ENCODE peak calls at places on chromosomes 5 and 9, in four cellular contexts. V is fibroblast of lung; E is NCI-H2029 treated with DMSO at 0.1 percent for 48 hours; B is stimulated activated CD8-positive, alpha-beta memory T cell treated with anti-CD3 and anti-CD28 coated beads, Interleukin-2, amount 100 ng/mL, for 48 hours. S is an unnamed sample.

GRCh38 chr5:146013761-146014160 is 77.4 kb downstream of the SH3RF2 start:
- DNase-seq in V (no peak), E (no peak), B (no peak), S (no peak)

GRCh38 chr5:179230061-179230461 is 115.2 kb downstream of the ADAMTS2 start:
- DNase-seq in V (no peak), E (no peak), B (no peak), S (no peak)

GRCh38 chr5:119435436-119436132 is 16.7 kb upstream of the HSD17B4 start:
- DNase-seq in V (peak), E (no peak), B (peak), S (no peak)

GRCh38 chr5:57429513-57430120 is 53.0 kb downstream of the ACTBL2 start:
- DNase-seq in V (no peak), E (no peak), B (no peak), S (no peak)

GRCh38 chr9:23741304-23741800 is 84.7 kb downstream of the ELAVL2 start:
- DNase-seq in V (no peak), E (no peak), B (no peak), S (no peak)

GRCh38 chr5:152058267-152058666 is 133.6 kb upstream of the GLRA1 start:
- DNase-seq in V (no peak), E (no peak), B (no peak), S (no peak)

GRCh38 chr5:74328221-74328630 is 312.3 kb downstream of the ENC1 start:
- DNase-seq in V (no peak), E (no peak), B (no peak), S (no peak)

GRCh38 chr5:92544567-92544966 is 1036.5 kb downstream of the NR2F1-AS1 start:
- DNase-seq in V (peak), E (no peak), B (no peak), S (no peak)

GRCh38 chr5:159878988-159879471 is 37.3 kb upstream of the ADRA1B start:
- DNase-seq in V (peak), E (no peak), B (no peak), S (peak)

S was measured in nucleus accumbens.